ENCODE peak calls at places on chromosome 2, in eight cellular contexts. X is SW480; S is stimulated activated CD4-positive, alpha-beta T cell treated with anti-CD3 and anti-CD28 coated beads, Interleukin-1b, Interleukin-23, amount 100 ng/mL, for 48 hours; H is A549; K is M059J; T is activated naive CD4-positive, alpha-beta T cell; D is ACHN; Q is CD8-positive, alpha-beta T cell. W is an unnamed sample.

GRCh38 chr2:237723613-237724012 is 75.0 kb upstream of the RBM44 start:
- DNase-seq in D (no peak), S (no peak), H (peak), K (no peak), Q (no peak), X (peak), T (no peak), W (no peak)

GRCh38 chr2:32993140-32993539 is 46.4 kb downstream of the LTBP1 start:
- DNase-seq in D (no peak), H (no peak), T (no peak), K (no peak), S (no peak), X (no peak), Q (no peak), W (no peak)

GRCh38 chr2:233418761-233419625 is 64.7 kb downstream of the DGKD start:
- DNase-seq in X (no peak), D (no peak), S (peak), T (no peak), Q (peak), H (peak), K (peak), W (no peak)

GRCh38 chr2:99784946-99785345 is 295.1 kb upstream of the REV1 start:
- DNase-seq in D (no peak), T (no peak), X (no peak), S (no peak), H (no peak), K (no peak), Q (no peak), W (no peak)

GRCh38 chr2:171411791-171412483 is 21.9 kb downstream of the METTL8 start:
- DNase-seq in K (no peak), T (no peak), D (no peak), H (no peak), S (no peak), X (no peak), Q (no peak), W (no peak)

GRCh38 chr2:74889159-74889558 is 55.2 kb downstream of the HK2 start:
- DNase-seq in H (no peak), D (no peak), T (no peak), S (no peak), K (no peak), X (no peak), Q (no peak), W (no peak)

GRCh38 chr2:207467716-207468347 is 61.9 kb upstream of the CREB1 start:
- DNase-seq in T (no peak), H (no peak), D (no peak), Q (no peak), X (no peak), K (peak), S (no peak), W (no peak)

GRCh38 chr2:10255189-10256030 is 47.3 kb upstream of the HPCAL1 start:
- DNase-seq in D (no peak), S (no peak), Q (no peak), K (no peak), H (no peak), X (no peak), T (no peak), W (no peak)

GRCh38 chr2:118902279-118903028 is 39.5 kb upstream of the MARCO start:
- DNase-seq in K (no peak), S (no peak), D (no peak), T (no peak), X (no peak), H (no peak), Q (no peak), W (no peak)

GRCh38 chr2:111982822-111983221 is 72.2 kb upstream of the TMEM87B start:
- DNase-seq in H (no peak), D (no peak), K (no peak), S (peak), X (no peak), Q (no peak), T (no peak), W (no peak)

GRCh38 chr2:219569041-219569440 is 2.3 kb downstream of the OBSL1 start:
- DNase-seq in Q (no peak), S (no peak), K (peak), T (no peak), X (no peak), H (no peak), D (no peak), W (no peak)

GRCh38 chr2:147588191-147588590 is 256.6 kb upstream of the ACVR2A start:
- DNase-seq in X (no peak), Q (no peak), S (no peak), K (no peak), T (no peak), D (no peak), H (no peak), W (no peak)

GRCh38 chr2:44939074-44940052 is 2.1 kb upstream of the SIX3 start:
- DNase-seq in X (no peak), T (no peak), Q (no peak), S (no peak), D (no peak), H (no peak), K (no peak), W (no peak)

GRCh38 chr2:95009009-95009760 is 16.3 kb upstream of the MAL start:
- DNase-seq in K (no peak), H (no peak), Q (no peak), X (no peak), T (no peak), S (no peak), D (peak), W (no peak)

GRCh38 chr2:223051580-223052375 is at the start of gene KCNE4:
- DNase-seq in S (no peak), H (no peak), D (peak), T (no peak), Q (no peak), K (peak), X (peak), W (no peak)

GRCh38 chr2:21710496-21710895 is 586.7 kb downstream of the TDRD15 start:
- DNase-seq in X (peak), K (peak), Q (no peak), T (no peak), D (no peak), H (no peak), S (no peak), W (no peak)

GRCh38 chr2:75491129-75491753 is 69.5 kb downstream of the EVA1A start:
- DNase-seq in H (no peak), X (no peak), K (peak), D (no peak), T (no peak), Q (no peak), S (no peak), W (no peak)

GRCh38 chr2:134934641-134935040 is 16.0 kb downstream of the CCNT2 start:
- DNase-seq in S (no peak), Q (no peak), T (no peak), X (no peak), H (no peak), D (no peak), K (no peak), W (no peak)

GRCh38 chr2:40093036-40093673 is 314.1 kb upstream of the THUMPD2 start:
- DNase-seq in H (no peak), K (peak), D (no peak), Q (no peak), T (no peak), X (no peak), S (no peak), W (no peak)

GRCh38 chr2:237154050-237154638 is 68.5 kb downstream of the COPS8 start:
- DNase-seq in S (peak), X (peak), K (peak), H (peak), D (peak), T (no peak), Q (peak), W (peak)

GRCh38 chr2:42135381-42136312 is 33.5 kb upstream of the EML4 start:
- DNase-seq in H (peak), Q (no peak), K (no peak), X (no peak), D (no peak), T (no peak), S (no peak), W (no peak)

GRCh38 chr2:161370981-161371380 is 45.1 kb upstream of the TBR1 start:
- DNase-seq in X (no peak), Q (no peak), D (no peak), T (no peak), H (no peak), K (no peak), S (no peak), W (no peak)

GRCh38 chr2:15812187-15812830 is 128.0 kb upstream of the MYCN start:
- DNase-seq in H (no peak), T (no peak), Q (no peak), X (peak), S (no peak), D (no peak), K (no peak), W (no peak)

GRCh38 chr2:215434447-215435260 is 1.2 kb downstream of the FN1 start:
- DNase-seq in S (no peak), T (no peak), Q (no peak), H (no peak), K (peak), D (no peak), X (no peak), W (no peak)

GRCh38 chr2:1973636-1974035 is 229.3 kb upstream of the PXDN start:
- DNase-seq in Q (no peak), D (no peak), T (no peak), H (no peak), S (no peak), K (no peak), X (no peak), W (no peak)

GRCh38 chr2:200405599-200406298 is 99.3 kb downstream of the SPATS2L start:
- DNase-seq in T (no peak), S (no peak), K (peak), H (peak), Q (no peak), X (peak), D (peak), W (no peak)

GRCh38 chr2:45918816-45919655 is 267.6 kb downstream of the PRKCE start:
- DNase-seq in Q (no peak), S (no peak), T (no peak), D (no peak), K (no peak), H (no peak), X (peak), W (no peak)

GRCh38 chr2:218252509-218253247 is 8.1 kb upstream of the GPBAR1 start:
- DNase-seq in X (no peak), T (no peak), D (no peak), Q (no peak), S (no peak), K (no peak), H (no peak), W (no peak)

GRCh38 chr2:73085691-73086090 is 14.2 kb upstream of the SFXN5 start:
- DNase-seq in H (peak), T (peak), K (peak), Q (peak), D (peak), S (peak), X (peak), W (peak)

GRCh38 chr2:43925431-43925830 is 70.4 kb downstream of the LRPPRC start:
- DNase-seq in S (no peak), D (no peak), K (no peak), X (no peak), H (no peak), Q (no peak), T (no peak), W (no peak)

GRCh38 chr2:19846030-19846429 is 55.8 kb downstream of the TTC32 start:
- DNase-seq in D (no peak), H (peak), T (no peak), Q (no peak), S (no peak), X (no peak), K (no peak), W (no peak)

GRCh38 chr2:136917281-136917680 is 151.9 kb downstream of the THSD7B start:
- DNase-seq in K (no peak), T (no peak), Q (no peak), D (no peak), X (no peak), S (no peak), H (no peak), W (no peak)

GRCh38 chr2:85248741-85249524 is 78.9 kb downstream of the TGOLN2 start:
- DNase-seq in X (peak), D (peak), K (peak), T (no peak), Q (no peak), S (no peak), H (peak), W (no peak)

GRCh38 chr2:128332091-128332634 is 13.5 kb upstream of the HS6ST1 start:
- DNase-seq in S (no peak), H (no peak), T (no peak), D (no peak), X (no peak), Q (no peak), K (no peak), W (no peak)

GRCh38 chr2:199716807-199717586 is 134.0 kb downstream of the FTCDNL1 start:
- DNase-seq in S (no peak), T (no peak), K (peak), Q (no peak), X (peak), H (peak), D (peak), W (no peak)

GRCh38 chr2:64654063-64654811 is 524 bp upstream of the SERTAD2 start:
- DNase-seq in X (peak), T (peak), S (peak), H (peak), D (peak), K (peak), Q (peak), W (peak)

GRCh38 chr2:124640221-124640750 is 615.2 kb downstream of the CNTNAP5 start:
- DNase-seq in X (no peak), S (no peak), K (no peak), H (no peak), T (no peak), D (no peak), Q (no peak), W (no peak)

GRCh38 chr2:232455426-232456255 is at the start of gene ALPI:
- DNase-seq in T (no peak), H (no peak), X (no peak), Q (no peak), K (no peak), D (no peak), S (no peak), W (no peak)

GRCh38 chr2:44297431-44297830 is 22.2 kb downstream of the SLC3A1 start:
- DNase-seq in T (no peak), H (no peak), Q (no peak), X (no peak), D (no peak), K (no peak), S (no peak), W (no peak)

W was measured in activated T-helper 2 cell treated with anti-CD3 and anti-CD28 coated beads, Interferon-gamma antibody, Interleukin-2, Interleukin-4, amounts not matched to agents 10 μg/mL and 5 μg/mL and 100 μg/mL, durations not matched to agents 14 hours and 24 hours and 36 hours.